ENCODE peak calls at places on chromosomes 3 and 15, in six cellular contexts. E, K, R, D, G and L are unnamed samples.

GRCh38 chr3:158456114-158456513 is 114.9 kb upstream of the MLF1 start:
- ATAC-seq in E (no peak), K (no peak), R (no peak), D (no peak), G (no peak), L (no peak)

GRCh38 chr3:71046791-71047190 is 536.7 kb downstream of the FOXP1 start:
- ATAC-seq in E (no peak), K (no peak), R (no peak), D (no peak), G (no peak), L (no peak)

GRCh38 chr3:115699741-115700140 is 76.4 kb downstream of the GAP43 start:
- ATAC-seq in E (no peak), K (no peak), R (no peak), D (no peak), G (no peak), L (no peak)

GRCh38 chr15:99407716-99408115 is 156.4 kb downstream of the LRRC28 start:
- ATAC-seq in E (no peak), K (no peak), R (no peak), D (no peak), G (no peak), L (no peak)

GRCh38 chr3:139906441-139906840 is 28.5 kb upstream of the CLSTN2 start:
- ATAC-seq in E (no peak), K (no peak), R (peak; percentile 82), D (no peak), G (no peak), L (peak; percentile 69)

GRCh38 chr15:63041402-63041977 is 1.1 kb upstream of the TPM1 start:
- ATAC-seq in E (no peak), K (no peak), R (no peak), D (no peak), G (no peak), L (no peak)

GRCh38 chr3:194117114-194117845 is 18.7 kb upstream of the HES1 start:
- ATAC-seq in E (no peak), K (no peak), R (no peak), D (peak; percentile 43), G (no peak), L (no peak)

GRCh38 chr3:39809995-39810595 is 686 bp downstream of the MYRIP start:
- ATAC-seq in E (peak; percentile 26), K (peak; percentile 29), R (no peak), D (no peak), G (no peak), L (no peak)

GRCh38 chr3:126494204-126494603 is 18.5 kb upstream of the ZXDC start:
- ATAC-seq in E (no peak), K (no peak), R (no peak), D (no peak), G (no peak), L (peak; percentile 44)

GRCh38 chr3:71454513-71455423 is 128.8 kb downstream of the FOXP1 start:
- ATAC-seq in E (no peak), K (no peak), R (no peak), D (no peak), G (no peak), L (no peak)

GRCh38 chr15:101193063-101193712 is 58.7 kb downstream of the CHSY1 start:
- ATAC-seq in E (no peak), K (peak; percentile 47), R (no peak), D (no peak), G (no peak), L (peak; percentile 54)

GRCh38 chr3:52561028-52561749 is 24.8 kb downstream of the UQCC5 start:
- ATAC-seq in E (no peak), K (no peak), R (no peak), D (no peak), G (no peak), L (no peak)

GRCh38 chr15:85488997-85489396 is 108.6 kb downstream of the AKAP13 start:
- ATAC-seq in E (no peak), K (no peak), R (no peak), D (no peak), G (peak; percentile 80), L (no peak)

GRCh38 chr15:42160110-42160509 is 3.7 kb upstream of the PLA2G4F start:
- ATAC-seq in E (no peak), K (peak; percentile 60), R (no peak), D (no peak), G (no peak), L (no peak)

GRCh38 chr3:108495717-108496116 is 14.7 kb downstream of the MYH15 start:
- ATAC-seq in E (no peak), K (no peak), R (no peak), D (peak; percentile 48), G (no peak), L (no peak)

GRCh38 chr15:71647479-71647792 is 162.9 kb upstream of the NR2E3 start:
- ATAC-seq in E (no peak), K (no peak), R (no peak), D (no peak), G (no peak), L (peak; percentile 86)

GRCh38 chr15:63350178-63350621 is 31.4 kb downstream of the CA12 start:
- ATAC-seq in E (no peak), K (no peak), R (no peak), D (no peak), G (no peak), L (peak; percentile 57)

GRCh38 chr15:76310470-76311070 is 699 bp downstream of the ETFA start:
- ATAC-seq in E (peak; percentile 28), K (peak; percentile 31), R (peak; percentile 7), D (peak; percentile 36), G (peak; percentile 48), L (peak; percentile 5)

GRCh38 chr15:86608461-86608860 is 528.8 kb downstream of the AGBL1 start:
- ATAC-seq in E (no peak), K (no peak), R (no peak), D (no peak), G (no peak), L (no peak)

GRCh38 chr3:52237006-52237658 is 1.8 kb downstream of the TWF2 start:
- ATAC-seq in E (no peak), K (no peak), R (peak; percentile 5), D (no peak), G (no peak), L (no peak)

GRCh38 chr3:152282813-152283212 is 14.1 kb downstream of the MBNL1 start:
- ATAC-seq in E (peak; percentile 40), K (no peak), R (no peak), D (peak; percentile 17), G (no peak), L (no peak)

GRCh38 chr3:51682079-51682478 is 11.0 kb downstream of the TEX264 start:
- ATAC-seq in E (peak; percentile 93), K (peak; percentile 70), R (peak; percentile 97), D (peak; percentile 99), G (peak; percentile 89), L (peak; percentile 52)

GRCh38 chr3:170724599-170724998 is 138.7 kb upstream of the SLC7A14 start:
- ATAC-seq in E (no peak), K (no peak), R (no peak), D (no peak), G (no peak), L (peak; percentile 63)

GRCh38 chr3:117871934-117872333 is 1162.4 kb downstream of the TUSC7 start:
- ATAC-seq in E (no peak), K (no peak), R (no peak), D (no peak), G (no peak), L (no peak)

DNA sequence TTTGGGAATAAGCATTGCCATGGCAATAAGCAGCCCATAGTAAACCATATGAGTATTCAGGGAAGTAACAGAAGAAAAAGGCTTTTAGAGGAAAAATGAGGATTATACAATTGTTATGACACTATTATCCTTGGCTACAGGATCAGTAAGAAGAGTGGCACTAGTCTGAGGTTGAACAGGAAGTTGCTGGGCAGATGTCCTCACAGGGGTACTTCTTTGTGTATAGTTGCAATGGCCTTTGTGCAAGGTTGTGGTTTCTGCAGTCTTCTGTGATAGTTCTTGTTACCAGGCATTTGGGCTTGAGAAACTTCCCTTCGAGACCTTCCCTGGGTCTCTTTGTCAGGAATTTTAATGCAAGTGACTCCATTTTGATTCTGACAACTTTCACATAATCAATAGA is 100.6 kb upstream of the ATP11B start:
- ATAC-seq in E (no peak), K (no peak), R (no peak), D (no peak), G (peak; percentile 65), L (no peak)
- TF ChIP-seq POLR2AphosphoS5 in E (no peak), K (no peak), R (no peak), D (no peak), G (no peak), L (no peak)

DNA sequence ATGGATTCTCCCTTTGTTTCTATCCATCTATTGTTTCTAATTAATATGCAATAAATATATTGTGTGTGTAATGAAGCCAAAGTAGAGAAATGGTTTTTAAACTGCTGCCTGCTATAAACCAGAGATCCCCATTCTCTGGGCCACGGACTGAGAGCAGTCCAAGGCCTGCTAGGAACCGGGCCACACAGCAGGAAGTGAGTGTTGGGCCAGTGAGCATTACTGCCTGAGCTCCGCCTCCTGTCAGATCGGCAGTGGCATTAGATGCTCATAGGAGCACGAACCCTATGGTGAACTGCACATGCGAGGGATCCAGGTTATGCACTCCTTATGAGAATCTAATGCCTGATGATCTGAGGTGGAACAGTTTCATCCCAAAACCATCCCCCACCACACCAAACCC is 85.2 kb upstream of the POMGNT2 start:
- ATAC-seq in E (no peak), K (no peak), R (peak; percentile 44), D (no peak), G (no peak), L (no peak)
- TF ChIP-seq POLR2A in E (no peak), K (no peak), R (no peak), D (no peak), G (no peak), L (no peak)

DNA sequence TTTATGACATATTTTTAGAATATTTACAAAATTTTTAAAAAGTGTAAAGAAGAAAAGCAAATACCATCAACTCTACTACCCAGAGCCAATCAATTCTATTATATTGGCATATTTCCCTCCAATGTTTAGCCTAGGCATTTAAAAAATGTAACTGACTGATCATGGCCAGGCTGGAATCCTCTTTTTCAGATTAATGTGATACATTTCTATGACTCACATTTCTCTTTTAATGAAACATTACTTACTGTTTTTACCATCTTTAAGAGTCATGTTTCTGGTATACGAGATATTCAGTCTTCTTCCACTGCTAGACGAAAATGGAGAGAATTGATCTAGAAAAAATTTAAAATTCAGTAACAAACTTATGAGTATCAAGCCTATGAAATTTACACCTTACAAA is 53.4 kb upstream of the DCUN1D1 start:
- ATAC-seq in E (no peak), K (no peak), R (no peak), D (no peak), G (no peak), L (no peak)
- TF ChIP-seq POLR2AphosphoS5 in E (no peak), K (no peak), R (no peak), D (no peak), G (no peak), L (no peak)

DNA sequence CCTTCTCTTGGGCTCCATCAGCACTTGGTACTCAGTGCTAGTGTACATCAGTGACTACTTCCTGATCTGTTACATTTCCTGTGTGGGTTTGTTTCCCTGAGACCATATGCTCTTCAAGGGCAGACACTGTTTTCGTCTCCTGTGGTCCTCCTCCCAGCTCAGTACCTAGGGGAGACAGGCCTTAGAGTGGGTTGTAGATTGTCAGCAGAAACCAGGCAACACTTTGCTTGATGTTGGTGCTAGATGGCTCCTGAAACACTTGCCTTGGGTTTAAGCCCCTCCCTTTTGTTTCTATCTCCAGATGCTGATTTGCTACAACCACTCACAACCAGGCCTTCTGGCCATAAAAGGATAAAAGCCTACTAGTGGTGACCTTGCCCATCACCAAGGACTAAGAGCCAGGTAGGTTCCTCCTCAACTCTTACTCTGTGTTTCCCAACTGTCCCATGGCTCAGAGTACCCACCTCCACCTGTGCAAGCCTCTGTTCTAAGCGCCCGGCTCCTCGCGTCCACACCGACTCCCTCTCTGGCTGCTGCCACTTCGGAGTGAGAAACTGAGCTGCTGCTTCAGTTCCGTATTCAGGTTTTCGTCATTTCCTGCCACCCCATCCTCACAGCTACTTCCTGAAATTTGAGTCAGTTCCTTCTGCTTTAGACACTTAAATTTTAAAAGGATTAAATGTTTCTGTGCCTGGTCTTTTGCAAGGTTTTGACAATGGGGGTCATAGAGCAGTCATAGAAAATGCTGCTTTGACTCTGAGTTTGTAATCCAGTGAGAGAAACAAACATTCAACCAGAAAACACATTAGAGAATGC is at the start of gene HCLS1:
- ATAC-seq in E (peak; percentile 39), K (peak; percentile 75), R (no peak), D (peak; percentile 83), G (peak; percentile 91), L (peak; percentile 25)
- TF ChIP-seq POLR2A in E (no peak), K (peak; percentile 86), R (no peak), D (peak; percentile 60), G (peak; percentile 99), L (peak; percentile 24)